ENCODE peak calls at places on chromosomes 7 and 10, in five cellular contexts. Y, H, O, G and R are unnamed samples.

GRCh38 chr10:93859049-93859655 is 34.6 kb upstream of the SLC35G1 start:
- DNase-seq in G (no peak), Y (no peak), O (no peak), H (no peak), R (peak)

GRCh38 chr7:45176886-45177731 is 19.5 kb downstream of the RAMP3 start:
- DNase-seq in O (no peak), H (no peak), G (no peak), Y (no peak), R (no peak)

GRCh38 chr7:69177326-69177897 is 420.9 kb upstream of the AUTS2 start:
- DNase-seq in H (no peak), Y (no peak), O (no peak), G (no peak), R (no peak)

GRCh38 chr7:141568227-141568626 is 17.0 kb downstream of the AGK start:
- DNase-seq in H (no peak), G (no peak), Y (no peak), O (peak), R (no peak)

GRCh38 chr10:70728328-70728727 is 56.0 kb downstream of the ADAMTS14 start:
- DNase-seq in G (no peak), Y (no peak), O (no peak), H (no peak), R (no peak)

GRCh38 chr7:17580141-17580540 is 281.7 kb downstream of the AHR start:
- DNase-seq in H (no peak), O (no peak), G (no peak), Y (no peak), R (no peak)

GRCh38 chr7:36115448-36116321 is 37.4 kb upstream of the EEPD1 start:
- DNase-seq in H (no peak), G (peak), Y (no peak), O (peak), R (no peak)

GRCh38 chr7:98733036-98733435 is 116.0 kb downstream of the NPTX2 start:
- DNase-seq in G (no peak), H (peak), O (no peak), Y (peak), R (no peak)

GRCh38 chr7:137760111-137760510 is 86.7 kb downstream of the DGKI start:
- DNase-seq in H (no peak), O (no peak), G (no peak), Y (peak), R (no peak)

GRCh38 chr7:150377116-150377979 is 1.8 kb upstream of the ZNF775 start:
- DNase-seq in Y (no peak), G (no peak), O (no peak), H (no peak), R (no peak)

GRCh38 chr10:132296671-132297443 is 10.9 kb downstream of the STK32C start:
- DNase-seq in G (no peak), O (peak), Y (peak), H (no peak), R (no peak)

GRCh38 chr10:79938728-79939380 is 10.1 kb downstream of the SFTPD start:
- DNase-seq in O (peak), H (no peak), G (no peak), Y (peak), R (no peak)

GRCh38 chr10:80163741-80164341 is 31.3 kb downstream of the PLAC9 start:
- DNase-seq in O (no peak), G (no peak), Y (no peak), H (peak), R (no peak)

GRCh38 chr7:128892521-128893250 is 17.8 kb downstream of the KCP start:
- DNase-seq in H (no peak), O (peak), G (no peak), Y (no peak), R (no peak)

GRCh38 chr10:5476918-5477525 is 22.3 kb downstream of the CALML5 start:
- DNase-seq in Y (no peak), G (no peak), O (no peak), H (no peak), R (no peak)

GRCh38 chr7:50285259-50285658 is 19.3 kb upstream of the IKZF1 start:
- DNase-seq in G (no peak), H (no peak), Y (no peak), O (no peak), R (no peak)

GRCh38 chr10:43892062-43892765 is 243.5 kb upstream of the ZNF32 start:
- DNase-seq in G (no peak), Y (peak), O (no peak), H (no peak), R (no peak)